ENCODE peak calls at places on chromosomes 5 and 9, in nine cellular contexts. D, K, J, H, E, Y, W, V and P are unnamed samples.
A peak's percentile ranks its signal among the peaks of the same experiment; 100 is the strongest.

GRCh38 chr5:136275601-136276000 is 82.6 kb upstream of the SMIM32 start:
- DNase-seq in H (no peak), W (no peak), E (no peak), Y (no peak), J (no peak), D (no peak), K (no peak), V (no peak), P (no peak)

GRCh38 chr9:38081356-38082108 is 12.5 kb upstream of the SHB start:
- DNase-seq in E (no peak), J (no peak), H (no peak), Y (no peak), V (no peak), D (no peak), W (no peak), K (no peak), P (no peak)

GRCh38 chr9:136980669-136981478 is 1.9 kb upstream of the LCNL1 start:
- DNase-seq in E (no peak), H (peak; percentile 59), D (no peak), W (no peak), Y (no peak), J (no peak), V (no peak), K (no peak), P (no peak)

GRCh38 chr5:73486119-73486899 is 11.9 kb upstream of the BTF3 start:
- DNase-seq in H (no peak), V (no peak), J (no peak), E (no peak), W (no peak), D (no peak), K (no peak), Y (no peak), P (no peak)

GRCh38 chr9:78821126-78821822 is 524.3 kb downstream of the PSAT1 start:
- DNase-seq in H (no peak), Y (peak; percentile 67), V (peak; percentile 19), W (no peak), K (no peak), J (no peak), D (peak; percentile 49), E (peak; percentile 44), P (peak; percentile 20)

GRCh38 chr9:94144394-94144793 is 60.1 kb downstream of the PTPDC1 start:
- DNase-seq in V (no peak), D (no peak), E (no peak), J (no peak), W (no peak), Y (no peak), K (no peak), H (no peak), P (no peak)

GRCh38 chr9:33924978-33925797 is 108.2 kb downstream of the UBE2R2 start:
- DNase-seq in H (peak; percentile 36), K (no peak), Y (peak; percentile 80), V (peak; percentile 81), J (peak; percentile 75), D (peak; percentile 46), E (peak; percentile 62), W (peak; percentile 14), P (peak; percentile 46)

GRCh38 chr5:123659495-123659894 is 147.5 kb downstream of the CSNK1G3 start:
- DNase-seq in J (no peak), V (no peak), W (no peak), H (no peak), D (no peak), Y (no peak), E (no peak), K (no peak), P (no peak)

GRCh38 chr9:3177921-3178320 is 334.0 kb upstream of the PUM3 start:
- DNase-seq in H (no peak), E (no peak), D (no peak), J (no peak), V (no peak), K (no peak), W (no peak), Y (no peak), P (no peak)

GRCh38 chr5:36242534-36243144 is 914 bp upstream of the NADK2 start:
- DNase-seq in H (no peak), J (peak; percentile 67), D (peak; percentile 11), W (no peak), V (peak; percentile 45), E (no peak), Y (peak; percentile 43), K (no peak), P (no peak)

GRCh38 chr9:98523231-98523901 is 185.4 kb downstream of the GABBR2 start:
- DNase-seq in E (peak; percentile 45), Y (no peak), H (no peak), K (no peak), J (no peak), W (no peak), D (peak; percentile 42), V (no peak), P (no peak)

GRCh38 chr9:89073397-89073796 is 82.1 kb downstream of the S1PR3 start:
- DNase-seq in E (no peak), K (no peak), W (no peak), J (peak; percentile 13), D (no peak), H (no peak), Y (no peak), V (no peak), P (no peak)

GRCh38 chr5:139660916-139661814 is 13.0 kb downstream of the CXXC5 start:
- DNase-seq in H (peak; percentile 75), D (peak; percentile 34), W (peak; percentile 74), Y (no peak), V (peak; percentile 88), J (peak; percentile 97), K (no peak), E (peak; percentile 93), P (peak; percentile 74)

GRCh38 chr9:127347831-127348699 is 48.9 kb upstream of the SLC2A8 start:
- DNase-seq in K (no peak), H (peak; percentile 9), Y (no peak), W (peak; percentile 21), J (no peak), D (peak; percentile 78), E (peak; percentile 81), V (peak; percentile 76), P (peak; percentile 19)

GRCh38 chr5:150734579-150735384 is 24.0 kb downstream of the DCTN4 start:
- DNase-seq in V (peak; percentile 60), K (no peak), W (no peak), H (no peak), E (no peak), Y (peak; percentile 66), D (no peak), J (peak; percentile 83), P (peak; percentile 24)

GRCh38 chr5:6434737-6435136 is 13.9 kb upstream of the UBE2QL1 start:
- DNase-seq in H (no peak), V (no peak), W (no peak), J (no peak), Y (no peak), E (no peak), D (no peak), K (no peak), P (no peak)

GRCh38 chr9:16308645-16309044 is 561.8 kb downstream of the BNC2 start:
- DNase-seq in J (no peak), E (no peak), W (no peak), Y (no peak), K (no peak), D (no peak), V (no peak), H (no peak), P (no peak)

GRCh38 chr9:97938081-97938644 is at the start of gene HEMGN:
- DNase-seq in E (no peak), Y (no peak), V (no peak), D (no peak), W (no peak), J (no peak), K (no peak), H (no peak), P (no peak)

GRCh38 chr5:51389326-51389581 is 6.0 kb downstream of the ISL1 start:
- DNase-seq in D (no peak), K (no peak), H (no peak), E (no peak), J (peak; percentile 60), W (no peak), Y (no peak), V (no peak), P (no peak)

GRCh38 chr9:132849168-132849831 is 28.8 kb downstream of the AK8 start:
- DNase-seq in J (no peak), V (no peak), D (no peak), W (no peak), K (no peak), E (peak; percentile 13), H (peak; percentile 9), Y (peak; percentile 43), P (peak; percentile 11)

GRCh38 chr9:121689461-121690157 is 38.2 kb downstream of the DAB2IP start:
- DNase-seq in W (no peak), Y (no peak), H (no peak), K (no peak), D (no peak), J (no peak), V (no peak), E (no peak), P (no peak)

GRCh38 chr9:136013116-136013515 is 51.9 kb upstream of the UBAC1 start:
- DNase-seq in K (no peak), D (no peak), J (peak; percentile 73), E (no peak), W (no peak), H (no peak), Y (no peak), V (no peak), P (no peak)

GRCh38 chr5:176995896-176996767 is 10.4 kb downstream of the UIMC1 start:
- DNase-seq in Y (no peak), H (no peak), E (peak; percentile 60), D (no peak), W (no peak), V (no peak), K (no peak), J (no peak), P (no peak)

GRCh38 chr9:2116073-2116472 is 100.9 kb downstream of the SMARCA2 start:
- DNase-seq in H (no peak), Y (peak; percentile 31), V (no peak), W (no peak), D (peak; percentile 33), K (no peak), J (no peak), E (peak; percentile 15), P (no peak)

GRCh38 chr9:107944387-107944786 is 454.8 kb upstream of the KLF4 start:
- DNase-seq in K (no peak), Y (no peak), V (no peak), D (no peak), J (no peak), E (no peak), W (no peak), H (no peak), P (no peak)

GRCh38 chr9:36566813-36567217 is 5.9 kb upstream of the MELK start:
- DNase-seq in E (no peak), W (no peak), J (peak; percentile 81), K (no peak), Y (peak; percentile 88), D (peak; percentile 25), H (peak; percentile 55), V (peak; percentile 89), P (peak; percentile 70)

GRCh38 chr5:32711693-32712462 is 757 bp downstream of the NPR3 start:
- DNase-seq in D (no peak), J (peak; percentile 84), V (no peak), K (no peak), W (no peak), H (no peak), Y (no peak), E (peak; percentile 47), P (no peak)

GRCh38 chr5:140546851-140547507 is 483 bp upstream of the EIF4EBP3 start:
- DNase-seq in K (no peak), J (peak; percentile 69), Y (no peak), D (no peak), V (no peak), W (no peak), E (no peak), H (no peak), P (no peak)

GRCh38 chr9:36728651-36729520 is 156.2 kb downstream of the MELK start:
- DNase-seq in W (peak; percentile 19), J (peak; percentile 82), V (peak; percentile 64), E (peak; percentile 72), K (peak; percentile 26), H (peak; percentile 30), D (peak; percentile 76), Y (peak; percentile 38), P (peak; percentile 49)

GRCh38 chr5:943874-944620 is 51.4 kb downstream of the TRIP13 start:
- DNase-seq in V (no peak), Y (no peak), H (no peak), D (no peak), J (peak; percentile 30), E (no peak), W (no peak), K (no peak), P (no peak)

GRCh38 chr5:123785160-123786001 is 273.4 kb downstream of the CSNK1G3 start:
- DNase-seq in H (no peak), V (no peak), E (peak; percentile 52), D (no peak), K (no peak), Y (peak; percentile 55), W (peak; percentile 50), J (no peak), P (peak; percentile 15)